ENCODE peak calls at places on chromosome X, in four cellular contexts. One of them, this sample, is unnamed.

GRCh38 chrX:34656467-34656841 is 631 bp downstream of the TMEM47 start:
- DNase-seq in HCEC 1CT: no peak
- DNase-seq in GM12865: no peak
- DNase-seq in ascending aorta: peak; percentile 61
- DNase-seq in this sample: no peak

GRCh38 chrX:155052738-155053498 is 18.0 kb downstream of the CMC4 start:
- DNase-seq in ascending aorta: no peak
- DNase-seq in GM12865: no peak
- DNase-seq in HCEC 1CT: no peak
- DNase-seq in this sample: no peak

GRCh38 chrX:17923546-17923945 is 62.4 kb upstream of the RAI2 start:
- DNase-seq in GM12865: peak; percentile 1
- DNase-seq in HCEC 1CT: no peak
- DNase-seq in ascending aorta: no peak
- DNase-seq in this sample: no peak

GRCh38 chrX:64204252-64204651 is 1.3 kb downstream of the AMER1 start:
- DNase-seq in GM12865: no peak
- DNase-seq in HCEC 1CT: no peak
- DNase-seq in ascending aorta: peak; percentile 65
- DNase-seq in this sample: peak; percentile 4

GRCh38 chrX:140602140-140602539 is 97.3 kb upstream of the SOX3 start:
- DNase-seq in ascending aorta: no peak
- DNase-seq in GM12865: no peak
- DNase-seq in HCEC 1CT: no peak
- DNase-seq in this sample: no peak

GRCh38 chrX:136250191-136251041 is 784 bp downstream of the MAP7D3 start:
- DNase-seq in HCEC 1CT: peak; percentile 28
- DNase-seq in GM12865: peak; percentile 8
- DNase-seq in ascending aorta: no peak
- DNase-seq in this sample: peak; percentile 52

GRCh38 chrX:79524642-79525041 is 157.5 kb upstream of the ITM2A start:
- DNase-seq in ascending aorta: no peak
- DNase-seq in GM12865: peak; percentile 24
- DNase-seq in HCEC 1CT: no peak
- DNase-seq in this sample: no peak

GRCh38 chrX:30150196-30150895 is 65.0 kb upstream of the MAGEB2 start:
- DNase-seq in ascending aorta: no peak
- DNase-seq in HCEC 1CT: peak; percentile 20
- DNase-seq in GM12865: no peak
- DNase-seq in this sample: no peak

GRCh38 chrX:45351478-45351877 is 150.8 kb upstream of the DIPK2B start:
- DNase-seq in ascending aorta: no peak
- DNase-seq in GM12865: no peak
- DNase-seq in HCEC 1CT: peak; percentile 76
- DNase-seq in this sample: no peak

GRCh38 chrX:50470103-50471031 is at the start of gene DGKK:
- DNase-seq in ascending aorta: peak; percentile 58
- DNase-seq in HCEC 1CT: no peak
- DNase-seq in GM12865: no peak
- DNase-seq in this sample: no peak

GRCh38 chrX:41653125-41653524 is 35.6 kb upstream of the GPR34 start:
- DNase-seq in HCEC 1CT: no peak
- DNase-seq in GM12865: no peak
- DNase-seq in ascending aorta: no peak
- DNase-seq in this sample: no peak

GRCh38 chrX:49203536-49203935 is 3.5 kb upstream of the SYP start:
- DNase-seq in HCEC 1CT: no peak
- DNase-seq in GM12865: no peak
- DNase-seq in ascending aorta: no peak
- DNase-seq in this sample: no peak

GRCh38 chrX:115472131-115472530 is 88.8 kb upstream of the PLS3 start:
- DNase-seq in HCEC 1CT: no peak
- DNase-seq in ascending aorta: no peak
- DNase-seq in GM12865: no peak
- DNase-seq in this sample: no peak

GRCh38 chrX:104565791-104566687 is at the start of gene IL1RAPL2:
- DNase-seq in HCEC 1CT: no peak
- DNase-seq in ascending aorta: no peak
- DNase-seq in GM12865: peak; percentile 0
- DNase-seq in this sample: peak; percentile 12

GRCh38 chrX:21926527-21927278 is 13.8 kb upstream of the SMS start:
- DNase-seq in GM12865: peak; percentile 45
- DNase-seq in HCEC 1CT: peak; percentile 91
- DNase-seq in ascending aorta: no peak
- DNase-seq in this sample: no peak

GRCh38 chrX:20362268-20363002 is 95.7 kb upstream of the RPS6KA3 start:
- DNase-seq in ascending aorta: no peak
- DNase-seq in GM12865: no peak
- DNase-seq in HCEC 1CT: no peak
- DNase-seq in this sample: no peak

GRCh38 chrX:124665878-124666425 is 319.6 kb downstream of the SH2D1A start:
- DNase-seq in ascending aorta: no peak
- DNase-seq in GM12865: no peak
- DNase-seq in HCEC 1CT: no peak
- DNase-seq in this sample: no peak

GRCh38 chrX:112651766-112652165 is 28.0 kb downstream of the LHFPL1 start:
- DNase-seq in HCEC 1CT: peak; percentile 72
- DNase-seq in GM12865: no peak
- DNase-seq in ascending aorta: no peak
- DNase-seq in this sample: no peak

GRCh38 chrX:115642895-115643530 is 82.0 kb downstream of the PLS3 start:
- DNase-seq in GM12865: peak; percentile 70
- DNase-seq in ascending aorta: no peak
- DNase-seq in HCEC 1CT: peak; percentile 31
- DNase-seq in this sample: peak; percentile 8

GRCh38 chrX:75522565-75523411 is at the start of gene ZDHHC15:
- DNase-seq in ascending aorta: peak; percentile 81
- DNase-seq in GM12865: no peak
- DNase-seq in HCEC 1CT: no peak
- DNase-seq in this sample: peak; percentile 39

GRCh38 chrX:118448273-118448783 is 47.3 kb upstream of the DOCK11 start:
- DNase-seq in GM12865: no peak
- DNase-seq in HCEC 1CT: no peak
- DNase-seq in ascending aorta: no peak
- DNase-seq in this sample: no peak

GRCh38 chrX:118420462-118420861 is 74.6 kb downstream of the WDR44 start:
- DNase-seq in GM12865: peak; percentile 23
- DNase-seq in ascending aorta: no peak
- DNase-seq in HCEC 1CT: no peak
- DNase-seq in this sample: no peak

GRCh38 chrX:103329991-103330390 is at the start of gene TCEAL7:
- DNase-seq in GM12865: no peak
- DNase-seq in HCEC 1CT: peak; percentile 35
- DNase-seq in ascending aorta: no peak
- DNase-seq in this sample: no peak

GRCh38 chrX:150062292-150063137 is 124.2 kb upstream of the EOLA2 start:
- DNase-seq in GM12865: no peak
- DNase-seq in ascending aorta: peak; percentile 67
- DNase-seq in HCEC 1CT: peak; percentile 85
- DNase-seq in this sample: no peak

GRCh38 chrX:13188731-13189309 is 131.0 kb downstream of the ATXN3L start:
- DNase-seq in HCEC 1CT: no peak
- DNase-seq in ascending aorta: no peak
- DNase-seq in GM12865: no peak
- DNase-seq in this sample: no peak

GRCh38 chrX:101260435-101260834 is 30.7 kb downstream of the TAF7L start:
- DNase-seq in ascending aorta: no peak
- DNase-seq in GM12865: peak; percentile 0
- DNase-seq in HCEC 1CT: peak; percentile 12
- DNase-seq in this sample: no peak

GRCh38 chrX:19824603-19825002 is 62.8 kb downstream of the SH3KBP1 start:
- DNase-seq in HCEC 1CT: no peak
- DNase-seq in GM12865: no peak
- DNase-seq in ascending aorta: no peak
- DNase-seq in this sample: no peak

GRCh38 chrX:156002517-156002916 is 5.0 kb downstream of the IL9R start:
- DNase-seq in GM12865: no peak
- DNase-seq in HCEC 1CT: no peak
- DNase-seq in ascending aorta: no peak
- DNase-seq in this sample: no peak

GRCh38 chrX:23269923-23270322 is 64.7 kb upstream of the PTCHD1 start:
- DNase-seq in GM12865: no peak
- DNase-seq in ascending aorta: no peak
- DNase-seq in HCEC 1CT: no peak
- DNase-seq in this sample: no peak

GRCh38 chrX:114582264-114582632 is 1.6 kb upstream of the HTR2C start:
- DNase-seq in GM12865: no peak
- DNase-seq in HCEC 1CT: no peak
- DNase-seq in ascending aorta: no peak
- DNase-seq in this sample: no peak

GRCh38 chrX:2894885-2895292 is 34.2 kb downstream of the ARSD start:
- DNase-seq in ascending aorta: no peak
- DNase-seq in GM12865: no peak
- DNase-seq in HCEC 1CT: peak; percentile 11
- DNase-seq in this sample: no peak

GRCh38 chrX:56564182-56564885 is 907 bp downstream of the UBQLN2 start:
- DNase-seq in ascending aorta: no peak
- DNase-seq in HCEC 1CT: peak; percentile 1
- DNase-seq in GM12865: peak; percentile 34
- DNase-seq in this sample: peak; percentile 27

GRCh38 chrX:107672955-107673378 is 44.7 kb downstream of the PRPS1 start:
- DNase-seq in GM12865: peak; percentile 89
- DNase-seq in HCEC 1CT: peak; percentile 78
- DNase-seq in ascending aorta: peak; percentile 84
- DNase-seq in this sample: peak; percentile 75